ENCODE peak calls at places on chromosomes 2 and 18, in six cellular contexts. H is tibial nerve; I is brain microvascular endothelial cell; R is CD8-positive, alpha-beta memory T cell; L is heart left ventricle; F is uterus. E is an unnamed sample.

GRCh38 chr2:42369551-42370229 is 8.7 kb upstream of the COX7A2L start:
- DNase-seq in R (no peak), F (no peak), H (no peak), I (no peak), L (no peak), E (no peak)

GRCh38 chr18:35949090-35949489 is 23.4 kb upstream of the RMP24 start:
- DNase-seq in I (no peak), R (no peak), L (no peak), F (no peak), H (no peak), E (no peak)

GRCh38 chr18:74635202-74635969 is 37.7 kb downstream of the ZNF407 start:
- DNase-seq in H (no peak), R (no peak), I (no peak), F (no peak), L (no peak), E (no peak)

GRCh38 chr2:83516503-83516902 is 942.6 kb downstream of the SUCLG1 start:
- DNase-seq in I (no peak), F (no peak), R (no peak), H (no peak), L (no peak), E (no peak)

GRCh38 chr2:67626076-67626475 is 228.9 kb downstream of the ETAA1 start:
- DNase-seq in L (no peak), R (no peak), F (no peak), I (no peak), H (no peak), E (no peak)

GRCh38 chr2:28753043-28753683 is 1.5 kb downstream of the PPP1CB start:
- DNase-seq in H (peak), R (peak), F (peak), L (peak), I (peak), E (peak)

GRCh38 chr2:128309341-128310093 is 9.2 kb downstream of the HS6ST1 start:
- DNase-seq in H (peak), I (no peak), L (peak), R (no peak), F (peak), E (no peak)

GRCh38 chr2:48435909-48436308 is 94.0 kb upstream of the STON1 start:
- DNase-seq in F (no peak), I (no peak), L (no peak), H (no peak), R (no peak), E (no peak)

GRCh38 chr2:120470717-120471060 is 124.8 kb downstream of the INHBB start:
- DNase-seq in F (no peak), H (no peak), R (no peak), I (no peak), L (no peak), E (no peak)

GRCh38 chr2:237876951-237877491 is 17.6 kb downstream of the RAMP1 start:
- DNase-seq in R (no peak), F (peak), L (no peak), H (no peak), I (no peak), E (no peak)

GRCh38 chr2:177551989-177552413 is 159.4 kb downstream of the AGPS start:
- DNase-seq in F (no peak), H (no peak), L (peak), I (no peak), R (peak), E (no peak)
- H3K27ac ChIP-seq in F (no peak), H (no peak), L (peak), I (no peak), R (peak), E (peak)

GRCh38 chr2:46051103-46051502 is 246.1 kb upstream of the EPAS1 start:
- DNase-seq in F (no peak), I (no peak), R (no peak), L (no peak), H (no peak), E (no peak)
- H3K27ac ChIP-seq in F (no peak), I (no peak), R (no peak), L (no peak), H (no peak), E (no peak)

DNA sequence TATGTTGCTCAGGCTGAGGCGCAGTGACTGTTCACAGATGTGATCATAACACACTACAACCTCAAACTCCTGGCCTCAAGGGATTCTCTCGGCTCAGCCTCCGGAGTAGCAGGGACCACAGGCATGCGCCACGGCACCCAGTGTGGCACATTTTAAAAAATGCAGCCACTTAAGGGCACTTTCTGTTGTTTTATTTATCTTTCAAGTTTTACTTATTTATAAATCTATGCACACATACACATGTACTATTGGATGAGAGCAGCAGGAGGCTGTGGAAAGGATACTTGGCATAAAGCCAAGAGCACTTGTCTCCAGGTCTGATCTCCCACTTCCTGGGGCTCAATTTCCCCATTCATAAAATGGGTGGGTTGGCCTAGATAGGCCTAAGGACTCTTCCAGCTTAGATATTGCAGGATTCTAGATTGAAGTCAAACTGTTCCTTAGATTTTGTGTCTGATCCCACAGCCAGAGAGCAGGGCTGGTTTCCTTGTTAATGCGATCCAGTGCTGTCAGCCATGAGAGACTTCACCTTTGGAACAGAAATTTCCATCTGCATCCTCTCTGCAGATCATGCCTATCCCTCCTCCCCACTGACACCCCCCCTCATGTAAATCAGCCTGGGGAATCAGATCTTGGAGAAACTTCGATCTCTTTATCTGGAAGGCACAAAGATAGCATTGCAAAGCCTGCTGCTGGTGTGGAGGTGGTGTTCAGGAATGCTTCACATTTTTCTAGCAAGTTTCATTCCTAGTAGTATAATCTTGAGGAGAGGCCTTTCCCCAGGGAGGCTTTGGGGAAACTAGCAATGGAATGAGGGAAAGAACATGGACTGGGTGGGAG is 24.7 kb downstream of the PCBP1 start:
- DNase-seq in F (no peak), R (no peak), H (no peak), I (peak), L (no peak), E (no peak)
- H3K27ac ChIP-seq in F (peak), R (no peak), H (peak), I (no peak), L (no peak), E (no peak)

GRCh38 chr2:175793649-175794048 is 208.4 kb downstream of the LNPK start:
- DNase-seq in L (no peak), I (no peak), R (no peak), H (no peak), F (no peak), E (no peak)
- H3K27ac ChIP-seq in L (no peak), I (no peak), R (no peak), H (no peak), F (no peak), E (no peak)

DNA sequence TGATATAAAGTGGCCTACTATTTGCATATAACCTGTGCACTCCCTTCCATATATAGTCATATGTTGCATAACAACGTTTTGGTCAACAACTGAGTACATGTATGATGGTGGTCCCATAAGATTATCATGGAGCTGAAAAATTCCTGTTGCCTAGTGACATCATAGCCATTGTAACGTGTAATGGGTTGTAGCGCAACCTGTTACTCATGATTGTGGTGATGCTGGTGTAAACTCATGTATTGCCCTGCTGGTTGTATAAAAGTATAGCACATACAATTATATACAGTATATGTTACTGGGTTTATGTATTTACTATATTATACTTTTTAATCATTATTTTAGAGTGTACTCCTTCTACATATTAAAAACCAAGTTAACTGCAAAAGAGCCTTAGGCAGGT is 144.8 kb upstream of the IL1R2 start:
- DNase-seq in R (no peak), I (no peak), H (no peak), L (no peak), F (no peak), E (no peak)
- H3K27ac ChIP-seq in R (no peak), I (no peak), H (no peak), L (no peak), F (no peak), E (peak)

GRCh38 chr2:63990072-63990471 is 29.2 kb downstream of the VPS54 start:
- DNase-seq in I (no peak), H (no peak), L (no peak), F (no peak), R (no peak), E (no peak)
- H3K27ac ChIP-seq in I (no peak), H (no peak), L (no peak), F (no peak), R (no peak), E (no peak)

GRCh38 chr2:10221443-10221842 is 81.3 kb upstream of the HPCAL1 start:
- DNase-seq in R (no peak), I (no peak), F (no peak), L (no peak), H (no peak), E (no peak)

GRCh38 chr2:10223932-10224720 is 78.6 kb upstream of the HPCAL1 start:
- DNase-seq in F (no peak), I (no peak), L (no peak), R (no peak), H (no peak), E (no peak)

GRCh38 chr2:10220516-10221391 is 82.0 kb upstream of the HPCAL1 start:
- DNase-seq in H (no peak), L (no peak), R (no peak), I (peak), F (no peak), E (peak)

GRCh38 chr2:10223471-10223870 is 79.2 kb upstream of the HPCAL1 start:
- DNase-seq in L (no peak), F (no peak), I (no peak), H (no peak), R (no peak), E (no peak)

GRCh38 chr2:10221976-10222870 is 80.5 kb upstream of the HPCAL1 start:
- DNase-seq in F (no peak), H (no peak), L (no peak), I (no peak), R (no peak), E (no peak)
- H3K27ac ChIP-seq in F (no peak), H (no peak), L (no peak), I (no peak), R (no peak), E (no peak)

DNA sequence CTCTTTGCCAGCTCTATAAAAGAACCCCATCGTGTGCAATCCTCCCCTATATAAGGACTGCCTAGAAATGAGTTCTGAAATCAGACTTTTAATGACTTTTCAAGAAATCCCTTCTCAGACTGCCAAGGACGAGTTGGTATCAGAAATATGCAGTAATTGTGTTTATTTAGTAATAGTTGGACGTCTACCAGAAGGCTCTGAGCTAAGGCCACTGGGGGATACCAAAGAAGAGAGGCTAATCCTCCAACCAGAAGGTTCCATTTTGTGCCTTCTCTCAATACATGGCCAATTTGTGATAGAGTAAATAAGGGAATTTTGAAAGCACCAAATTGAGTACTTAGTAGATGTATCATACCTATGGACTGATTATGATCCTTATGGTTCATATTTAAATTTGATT is 82.4 kb upstream of the LTBP1 start:
- DNase-seq in L (no peak), H (no peak), F (no peak), R (no peak), I (peak), E (no peak)
- H3K27ac ChIP-seq in L (no peak), H (no peak), F (no peak), R (no peak), I (peak), E (no peak)